ENCODE peak calls at places on chromosome 12, in six cellular contexts. O is H1, Z is HepG2, G is SK-N-SH, R is K562, T is GM12892. N is an unnamed sample.

GRCh38 chr12:2336409-2336829 is 283.6 kb downstream of the CACNA1C start:
- DNase-seq in O (no peak), Z (no peak), G (no peak), R (peak), T (no peak), N (no peak)

GRCh38 chr12:113416091-113416754 is 6.0 kb upstream of the SDSL start:
- DNase-seq in O (no peak), Z (no peak), G (no peak), R (peak), T (no peak), N (no peak)

GRCh38 chr12:94169966-94170689 is 21.8 kb downstream of the PLXNC1 start:
- DNase-seq in O (no peak), Z (peak), G (no peak), R (no peak), T (no peak), N (no peak)

GRCh38 chr12:95959107-95959506 is 16.0 kb downstream of the AMDHD1 start:
- DNase-seq in O (no peak), Z (peak), G (peak), R (no peak), T (no peak), N (no peak)

GRCh38 chr12:48615681-48616080 is 45.8 kb upstream of the LALBA start:
- DNase-seq in O (no peak), Z (no peak), G (no peak), R (peak), T (no peak), N (no peak)

GRCh38 chr12:97323154-97323553 is 139.4 kb upstream of the RMST start:
- DNase-seq in O (no peak), Z (no peak), G (no peak), R (no peak), T (no peak), N (no peak)

GRCh38 chr12:57272337-57273151 is 21.6 kb upstream of the STAC3 start:
- DNase-seq in O (no peak), Z (no peak), G (peak), R (peak), T (no peak), N (no peak)

GRCh38 chr12:58148405-58148804 is 207.0 kb downstream of the ATP23 start:
- DNase-seq in O (no peak), Z (no peak), G (peak), R (peak), T (no peak), N (no peak)

GRCh38 chr12:62192486-62193250 is 67.5 kb upstream of the USP15 start:
- DNase-seq in O (no peak), Z (peak), G (peak), R (peak), T (peak), N (peak)

GRCh38 chr12:1593232-1594044 is 943 bp downstream of the FBXL14 start:
- DNase-seq in O (no peak), Z (no peak), G (peak), R (peak), T (no peak), N (no peak)

GRCh38 chr12:7395950-7396349 is 48.0 kb downstream of the CD163L1 start:
- DNase-seq in O (no peak), Z (no peak), G (no peak), R (no peak), T (no peak), N (no peak)

DNA sequence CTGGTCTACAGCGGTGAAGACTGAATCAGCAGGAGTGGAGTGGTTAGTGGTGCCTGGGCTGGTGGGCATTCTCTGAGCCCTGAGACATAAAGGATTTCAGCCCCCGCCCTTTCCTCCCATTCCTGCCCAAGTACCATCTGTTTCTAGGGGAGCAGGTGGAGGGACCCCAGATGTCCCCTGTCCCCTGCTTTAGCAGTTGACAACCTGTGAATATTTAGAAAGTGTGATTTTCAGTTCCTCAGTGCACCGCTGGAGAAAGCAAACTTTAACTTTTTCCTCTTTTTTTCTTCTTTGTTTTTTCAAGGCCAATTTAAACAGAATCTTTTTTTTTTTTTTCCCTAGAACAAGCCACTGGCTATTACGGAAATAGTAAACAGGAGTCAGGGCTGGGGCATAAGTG is 163.8 kb upstream of the MYL2 start:
- DNase-seq in O (no peak), Z (no peak), G (no peak), R (no peak), T (no peak), N (no peak)
- TF ChIP-seq TAF1 in O (no peak), Z (no peak), G (no peak), R (no peak), T (no peak), N (no peak)

GRCh38 chr12:54419088-54419887 is at the start of gene ITGA5:
- DNase-seq in O (no peak), Z (no peak), G (peak), R (peak), T (no peak), N (no peak)
- TF ChIP-seq TAF1 in O (no peak), Z (no peak), G (no peak), R (peak), T (no peak), N (no peak)

DNA sequence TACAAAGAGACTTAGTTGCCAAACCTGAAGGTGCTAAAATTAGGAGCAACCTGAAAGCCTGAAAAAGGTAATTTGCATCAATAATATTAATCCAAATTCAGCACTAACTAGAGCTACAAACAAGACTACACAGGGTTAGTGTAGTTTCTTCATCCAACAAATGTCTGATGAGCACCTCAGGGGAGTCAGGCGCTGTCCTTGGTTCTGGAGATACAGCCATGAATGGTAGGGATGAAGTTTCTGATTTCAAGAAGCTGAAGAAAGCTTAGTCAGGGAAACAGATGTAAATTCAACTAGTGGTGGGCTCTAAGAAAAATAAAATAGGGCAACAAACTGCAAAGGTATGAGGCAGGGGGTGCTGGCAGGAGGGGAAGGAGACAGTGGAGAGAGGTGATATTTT is 266.3 kb downstream of the GLT1D1 start:
- DNase-seq in O (no peak), Z (no peak), G (no peak), R (no peak), T (no peak), N (no peak)
- TF ChIP-seq TAF1 in O (no peak), Z (no peak), G (no peak), R (no peak), T (no peak), N (no peak)

GRCh38 chr12:24380122-24380521 is 430.7 kb upstream of the SOX5 start:
- DNase-seq in O (no peak), Z (no peak), G (no peak), R (no peak), T (no peak), N (no peak)
- TF ChIP-seq TAF1 in O (no peak), Z (no peak), G (no peak), R (no peak), T (no peak), N (no peak)

DNA sequence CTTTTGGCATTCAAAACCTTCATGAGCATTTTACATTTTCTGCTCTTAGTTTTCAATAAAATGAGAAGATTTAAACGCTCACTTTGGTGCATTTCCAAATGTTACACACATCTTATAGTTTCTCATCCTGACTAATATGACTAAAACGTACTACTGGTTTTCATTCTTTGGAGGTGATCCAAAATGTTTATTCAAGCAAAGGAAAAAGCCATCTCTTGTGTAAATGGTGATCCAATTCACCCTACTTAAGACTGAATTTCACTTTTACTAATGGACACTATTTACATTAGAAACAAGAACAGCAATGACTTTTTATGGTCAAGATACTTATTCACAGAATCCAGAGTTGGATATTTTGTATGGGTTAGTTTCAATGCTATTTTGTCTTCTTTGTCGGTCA is 86.6 kb downstream of the KITLG start:
- DNase-seq in O (no peak), Z (no peak), G (no peak), R (no peak), T (no peak), N (no peak)
- TF ChIP-seq TAF1 in O (no peak), Z (no peak), G (no peak), R (no peak), T (no peak), N (no peak)

DNA sequence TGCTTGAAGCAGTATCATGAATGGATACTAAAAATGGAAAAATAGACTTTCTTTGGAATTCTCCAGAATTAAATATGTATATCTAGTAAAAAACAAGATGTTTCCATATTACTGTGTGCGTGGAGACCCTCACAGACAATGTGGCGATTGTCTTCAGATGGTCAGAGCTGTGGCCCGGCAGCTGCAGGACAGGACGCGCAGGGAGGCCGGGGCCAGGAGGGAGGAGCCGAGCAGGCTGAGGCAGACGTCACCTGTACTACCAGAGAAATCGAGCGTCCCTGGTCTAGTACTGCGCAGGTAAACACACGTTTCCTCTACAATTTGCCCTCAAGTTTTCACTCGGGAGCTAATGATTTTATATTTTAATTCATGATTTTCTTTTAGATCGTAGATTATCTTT is 22.8 kb downstream of the DDX51 start:
- DNase-seq in O (no peak), Z (no peak), G (no peak), R (no peak), T (no peak), N (no peak)
- TF ChIP-seq TAF1 in O (no peak), Z (no peak), G (no peak), R (no peak), T (no peak), N (no peak)